ENCODE peak calls at places on chromosomes 3 and 15, in ten cellular contexts. One of them, this sample, is unnamed.
A peak's percentile ranks its signal among the peaks of the same experiment; 100 is the strongest.

GRCh38 chr3:177746259-177747021 is 549.2 kb upstream of the TBL1XR1 start:
- DNase-seq in stimulated activated CD8-positive, alpha-beta memory T cell treated with anti-CD3 and anti-CD28 coated beads, Interleukin-7, amount 100 ng/mL, for 1 hour: no peak
- DNase-seq in left ventricle myocardium inferior: no peak
- DNase-seq in GDM1: no peak
- DNase-seq in EH: no peak
- DNase-seq in HS-5: no peak
- DNase-seq in activated CD8-positive, alpha-beta memory T cell treated with anti-CD3 and anti-CD28 coated beads for 4 hours: no peak
- DNase-seq in foreskin fibroblast: no peak
- DNase-seq in NCI-H187 treated with DMSO at 0.1 percent for 48 hours: no peak
- DNase-seq in HTR-8/SVneo: no peak
- DNase-seq in this sample: no peak

GRCh38 chr3:154181127-154181691 is 60.0 kb downstream of the ARHGEF26 start:
- DNase-seq in stimulated activated CD8-positive, alpha-beta memory T cell treated with anti-CD3 and anti-CD28 coated beads, Interleukin-7, amount 100 ng/mL, for 1 hour: no peak
- DNase-seq in left ventricle myocardium inferior: no peak
- DNase-seq in GDM1: no peak
- DNase-seq in EH: no peak
- DNase-seq in HS-5: no peak
- DNase-seq in activated CD8-positive, alpha-beta memory T cell treated with anti-CD3 and anti-CD28 coated beads for 4 hours: no peak
- DNase-seq in foreskin fibroblast: no peak
- DNase-seq in NCI-H187 treated with DMSO at 0.1 percent for 48 hours: no peak
- DNase-seq in HTR-8/SVneo: no peak
- DNase-seq in this sample: no peak

GRCh38 chr3:184050217-184050847 is 2.5 kb upstream of the HTR3C start:
- DNase-seq in stimulated activated CD8-positive, alpha-beta memory T cell treated with anti-CD3 and anti-CD28 coated beads, Interleukin-7, amount 100 ng/mL, for 1 hour: no peak
- DNase-seq in left ventricle myocardium inferior: no peak
- DNase-seq in GDM1: no peak
- DNase-seq in EH: no peak
- DNase-seq in HS-5: no peak
- DNase-seq in activated CD8-positive, alpha-beta memory T cell treated with anti-CD3 and anti-CD28 coated beads for 4 hours: no peak
- DNase-seq in foreskin fibroblast: no peak
- DNase-seq in NCI-H187 treated with DMSO at 0.1 percent for 48 hours: no peak
- DNase-seq in HTR-8/SVneo: no peak
- DNase-seq in this sample: no peak

GRCh38 chr15:47402829-47403228 is 314.5 kb upstream of the SEMA6D start:
- DNase-seq in stimulated activated CD8-positive, alpha-beta memory T cell treated with anti-CD3 and anti-CD28 coated beads, Interleukin-7, amount 100 ng/mL, for 1 hour: no peak
- DNase-seq in left ventricle myocardium inferior: no peak
- DNase-seq in GDM1: no peak
- DNase-seq in EH: no peak
- DNase-seq in HS-5: no peak
- DNase-seq in activated CD8-positive, alpha-beta memory T cell treated with anti-CD3 and anti-CD28 coated beads for 4 hours: no peak
- DNase-seq in foreskin fibroblast: no peak
- DNase-seq in NCI-H187 treated with DMSO at 0.1 percent for 48 hours: no peak
- DNase-seq in HTR-8/SVneo: no peak
- DNase-seq in this sample: no peak

GRCh38 chr15:78950906-78951840 is 6.3 kb upstream of the CTSH start:
- DNase-seq in stimulated activated CD8-positive, alpha-beta memory T cell treated with anti-CD3 and anti-CD28 coated beads, Interleukin-7, amount 100 ng/mL, for 1 hour: no peak
- DNase-seq in left ventricle myocardium inferior: no peak
- DNase-seq in GDM1: peak; percentile 51
- DNase-seq in EH: peak; percentile 47
- DNase-seq in HS-5: no peak
- DNase-seq in activated CD8-positive, alpha-beta memory T cell treated with anti-CD3 and anti-CD28 coated beads for 4 hours: no peak
- DNase-seq in foreskin fibroblast: no peak
- DNase-seq in NCI-H187 treated with DMSO at 0.1 percent for 48 hours: no peak
- DNase-seq in HTR-8/SVneo: no peak
- DNase-seq in this sample: no peak

GRCh38 chr3:24101676-24102168 is 156.6 kb downstream of the NR1D2 start:
- DNase-seq in stimulated activated CD8-positive, alpha-beta memory T cell treated with anti-CD3 and anti-CD28 coated beads, Interleukin-7, amount 100 ng/mL, for 1 hour: no peak
- DNase-seq in left ventricle myocardium inferior: no peak
- DNase-seq in GDM1: no peak
- DNase-seq in EH: peak; percentile 44
- DNase-seq in HS-5: no peak
- DNase-seq in activated CD8-positive, alpha-beta memory T cell treated with anti-CD3 and anti-CD28 coated beads for 4 hours: no peak
- DNase-seq in foreskin fibroblast: no peak
- DNase-seq in NCI-H187 treated with DMSO at 0.1 percent for 48 hours: no peak
- DNase-seq in HTR-8/SVneo: no peak
- DNase-seq in this sample: no peak

GRCh38 chr3:13012228-13012691 is 61.0 kb downstream of the IQSEC1 start:
- DNase-seq in stimulated activated CD8-positive, alpha-beta memory T cell treated with anti-CD3 and anti-CD28 coated beads, Interleukin-7, amount 100 ng/mL, for 1 hour: no peak
- DNase-seq in left ventricle myocardium inferior: peak; percentile 73
- DNase-seq in GDM1: peak; percentile 88
- DNase-seq in EH: peak; percentile 78
- DNase-seq in HS-5: no peak
- DNase-seq in activated CD8-positive, alpha-beta memory T cell treated with anti-CD3 and anti-CD28 coated beads for 4 hours: peak; percentile 29
- DNase-seq in foreskin fibroblast: peak; percentile 21
- DNase-seq in NCI-H187 treated with DMSO at 0.1 percent for 48 hours: no peak
- DNase-seq in HTR-8/SVneo: no peak
- DNase-seq in this sample: no peak

GRCh38 chr3:14902719-14903118 is 44.7 kb upstream of the NR2C2 start:
- DNase-seq in stimulated activated CD8-positive, alpha-beta memory T cell treated with anti-CD3 and anti-CD28 coated beads, Interleukin-7, amount 100 ng/mL, for 1 hour: no peak
- DNase-seq in left ventricle myocardium inferior: peak; percentile 81
- DNase-seq in GDM1: no peak
- DNase-seq in EH: no peak
- DNase-seq in HS-5: no peak
- DNase-seq in activated CD8-positive, alpha-beta memory T cell treated with anti-CD3 and anti-CD28 coated beads for 4 hours: no peak
- DNase-seq in foreskin fibroblast: no peak
- DNase-seq in NCI-H187 treated with DMSO at 0.1 percent for 48 hours: no peak
- DNase-seq in HTR-8/SVneo: no peak
- DNase-seq in this sample: no peak

GRCh38 chr3:34675383-34676120 is 877.1 kb downstream of the PDCD6IP start:
- DNase-seq in stimulated activated CD8-positive, alpha-beta memory T cell treated with anti-CD3 and anti-CD28 coated beads, Interleukin-7, amount 100 ng/mL, for 1 hour: no peak
- DNase-seq in left ventricle myocardium inferior: no peak
- DNase-seq in GDM1: no peak
- DNase-seq in EH: peak; percentile 31
- DNase-seq in HS-5: peak; percentile 10
- DNase-seq in activated CD8-positive, alpha-beta memory T cell treated with anti-CD3 and anti-CD28 coated beads for 4 hours: no peak
- DNase-seq in foreskin fibroblast: no peak
- DNase-seq in NCI-H187 treated with DMSO at 0.1 percent for 48 hours: no peak
- DNase-seq in HTR-8/SVneo: no peak
- DNase-seq in this sample: no peak